ENCODE peak calls at places on chromosomes 4 and X, in five cellular contexts. One of them, this sample, is unnamed.

GRCh38 chr4:109574443-109574850 is 14.4 kb downstream of the MCUB start:
- DNase-seq in H1: no peak
- DNase-seq in breast epithelium: no peak
- DNase-seq in stomach: no peak
- DNase-seq in suprapubic skin: no peak
- DNase-seq in this sample: no peak

GRCh38 chrX:68820476-68821110 is 8.2 kb upstream of the EFNB1 start:
- DNase-seq in breast epithelium: no peak
- DNase-seq in stomach: no peak
- DNase-seq in suprapubic skin: no peak
- DNase-seq in H1: no peak
- DNase-seq in this sample: no peak

GRCh38 chr4:159171287-159171686 is 68.4 kb downstream of the RAPGEF2 start:
- DNase-seq in suprapubic skin: no peak
- DNase-seq in stomach: no peak
- DNase-seq in breast epithelium: no peak
- DNase-seq in H1: no peak
- DNase-seq in this sample: no peak

GRCh38 chrX:81957900-81958545 is 756.1 kb downstream of the SH3BGRL start:
- DNase-seq in suprapubic skin: no peak
- DNase-seq in H1: no peak
- DNase-seq in breast epithelium: no peak
- DNase-seq in stomach: no peak
- DNase-seq in this sample: no peak

GRCh38 chr4:147498031-147498700 is 17.3 kb downstream of the EDNRA start:
- DNase-seq in H1: no peak
- DNase-seq in breast epithelium: no peak
- DNase-seq in suprapubic skin: no peak
- DNase-seq in stomach: no peak
- DNase-seq in this sample: no peak

GRCh38 chrX:12814434-12814833 is 23.2 kb downstream of the PRPS2 start:
- DNase-seq in suprapubic skin: no peak
- DNase-seq in stomach: peak; percentile 36
- DNase-seq in H1: no peak
- DNase-seq in breast epithelium: no peak
- DNase-seq in this sample: peak; percentile 13

GRCh38 chr4:125773502-125773901 is 458.7 kb downstream of the FAT4 start:
- DNase-seq in stomach: no peak
- DNase-seq in suprapubic skin: no peak
- DNase-seq in H1: no peak
- DNase-seq in breast epithelium: no peak
- DNase-seq in this sample: no peak

GRCh38 chr4:126215759-126216158 is 901.0 kb downstream of the FAT4 start:
- DNase-seq in H1: no peak
- DNase-seq in breast epithelium: no peak
- DNase-seq in suprapubic skin: no peak
- DNase-seq in stomach: no peak
- DNase-seq in this sample: no peak

GRCh38 chrX:106707771-106708454 is 18.6 kb upstream of the RNF128 start:
- DNase-seq in stomach: no peak
- DNase-seq in breast epithelium: no peak
- DNase-seq in H1: no peak
- DNase-seq in suprapubic skin: no peak
- DNase-seq in this sample: no peak

GRCh38 chr4:20356565-20356964 is 104.9 kb downstream of the SLIT2 start:
- DNase-seq in suprapubic skin: no peak
- DNase-seq in breast epithelium: no peak
- DNase-seq in H1: no peak
- DNase-seq in stomach: no peak
- DNase-seq in this sample: no peak

GRCh38 chr4:2861631-2862436 is 18.2 kb downstream of the ADD1 start:
- DNase-seq in suprapubic skin: no peak
- DNase-seq in stomach: no peak
- DNase-seq in H1: no peak
- DNase-seq in breast epithelium: no peak
- DNase-seq in this sample: no peak

DNA sequence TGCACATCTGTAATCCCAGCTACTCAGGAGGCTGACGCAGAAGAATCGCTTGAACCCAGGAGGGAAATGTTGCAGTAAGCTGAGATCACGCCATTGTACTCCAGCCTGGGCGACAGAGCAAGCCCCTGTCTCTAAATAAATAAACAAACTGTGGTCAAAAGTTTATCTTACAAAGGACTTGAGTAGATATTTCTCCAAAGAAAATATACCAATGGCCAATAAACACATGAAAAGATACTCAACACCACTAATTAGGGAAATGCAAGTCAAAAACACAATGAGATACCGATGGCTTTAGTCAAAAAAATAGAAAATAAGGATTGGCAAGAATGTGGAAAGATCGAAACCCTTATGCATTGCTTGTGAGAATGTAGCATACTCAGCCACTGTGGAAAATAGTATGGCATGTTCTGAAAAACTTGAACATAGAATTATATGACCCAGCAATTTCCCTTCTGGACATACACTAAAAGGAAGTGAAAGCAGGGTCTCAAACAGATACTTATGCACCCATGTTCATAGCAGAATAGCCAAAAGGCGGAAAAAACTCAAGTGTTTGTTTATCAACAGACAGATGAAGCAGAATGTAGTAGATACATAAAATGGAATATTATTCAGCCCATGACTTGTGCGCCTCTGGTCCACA is 2.0 kb upstream of the CFAP97 start:
- DNase-seq in breast epithelium: no peak
- DNase-seq in H1: no peak
- DNase-seq in suprapubic skin: no peak
- DNase-seq in stomach: no peak
- DNase-seq in this sample: no peak
- H3K4me1 ChIP-seq in breast epithelium: peaks cover under 1% of the 10 kb centered on the region
- H3K4me1 ChIP-seq in H1: peaks cover 10% of the 10 kb centered on the region
- H3K4me1 ChIP-seq in suprapubic skin: peaks cover 34% of the 10 kb centered on the region
- H3K4me1 ChIP-seq in stomach: peaks cover 43% of the 10 kb centered on the region
- H3K4me1 ChIP-seq in this sample: peaks cover 3% of the 10 kb centered on the region

GRCh38 chr4:49044270-49044669 is 58.2 kb downstream of the CWH43 start:
- DNase-seq in breast epithelium: no peak
- DNase-seq in suprapubic skin: no peak
- DNase-seq in H1: no peak
- DNase-seq in stomach: no peak
- DNase-seq in this sample: no peak
- H3K27me3 ChIP-seq in breast epithelium: no peaks in the 10 kb centered on the region
- H3K27me3 ChIP-seq in suprapubic skin: no peaks in the 10 kb centered on the region
- H3K27me3 ChIP-seq in H1: no peaks in the 10 kb centered on the region
- H3K27me3 ChIP-seq in stomach: no peaks in the 10 kb centered on the region
- H3K27me3 ChIP-seq in this sample: no peaks in the 10 kb centered on the region

GRCh38 chr4:122759639-122760310 is 27.3 kb downstream of the BBS12 start:
- DNase-seq in breast epithelium: no peak
- DNase-seq in H1: no peak
- DNase-seq in suprapubic skin: no peak
- DNase-seq in stomach: no peak
- DNase-seq in this sample: no peak

GRCh38 chr4:122762966-122763716 is 30.6 kb downstream of the BBS12 start:
- DNase-seq in H1: no peak
- DNase-seq in stomach: no peak
- DNase-seq in suprapubic skin: no peak
- DNase-seq in breast epithelium: no peak
- DNase-seq in this sample: no peak

GRCh38 chr4:122755675-122756074 is 23.2 kb downstream of the BBS12 start:
- DNase-seq in stomach: no peak
- DNase-seq in H1: no peak
- DNase-seq in breast epithelium: no peak
- DNase-seq in suprapubic skin: no peak
- DNase-seq in this sample: no peak

GRCh38 chr4:122762520-122762919 is 30.0 kb downstream of the BBS12 start:
- DNase-seq in stomach: no peak
- DNase-seq in suprapubic skin: no peak
- DNase-seq in breast epithelium: no peak
- DNase-seq in H1: no peak
- DNase-seq in this sample: no peak

DNA sequence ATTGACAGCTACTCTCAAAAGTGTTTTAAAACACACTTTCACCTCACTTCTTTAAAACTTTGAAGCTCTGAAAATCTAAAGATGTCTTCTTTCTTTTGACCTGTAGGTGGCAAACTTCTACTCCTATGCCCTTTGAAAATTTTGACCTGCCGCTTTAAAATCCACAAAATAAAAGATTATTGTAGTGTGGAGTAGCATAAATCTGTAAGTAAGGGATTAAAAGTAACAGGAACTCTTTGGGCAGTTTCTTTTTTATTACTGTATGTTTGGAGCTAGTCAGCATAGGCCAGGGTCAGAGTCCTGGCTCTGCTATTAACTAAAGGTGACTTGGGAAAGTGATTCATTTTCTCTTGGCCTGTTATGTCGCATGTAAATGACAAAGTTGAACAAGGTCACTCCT is 25.5 kb downstream of the BBS12 start:
- DNase-seq in suprapubic skin: no peak
- DNase-seq in H1: no peak
- DNase-seq in breast epithelium: no peak
- DNase-seq in stomach: no peak
- DNase-seq in this sample: no peak
- TF ChIP-seq POLR2AphosphoS5 in suprapubic skin: no peak
- TF ChIP-seq POLR2AphosphoS5 in H1: no peak
- TF ChIP-seq POLR2AphosphoS5 in breast epithelium: no peak
- TF ChIP-seq POLR2AphosphoS5 in stomach: no peak
- TF ChIP-seq POLR2AphosphoS5 in this sample: no peak

GRCh38 chr4:113961322-113961698 is 18.1 kb downstream of the ARSJ start:
- DNase-seq in breast epithelium: no peak
- DNase-seq in stomach: no peak
- DNase-seq in suprapubic skin: no peak
- DNase-seq in H1: no peak
- DNase-seq in this sample: no peak
- H3K4me1 ChIP-seq in breast epithelium: no peaks in the 10 kb centered on the region
- H3K4me1 ChIP-seq in stomach: peaks cover 48% of the 10 kb centered on the region
- H3K4me1 ChIP-seq in suprapubic skin: peaks cover 7% of the 10 kb centered on the region
- H3K4me1 ChIP-seq in H1: peaks cover 2% of the 10 kb centered on the region
- H3K4me1 ChIP-seq in this sample: no peaks in the 10 kb centered on the region

DNA sequence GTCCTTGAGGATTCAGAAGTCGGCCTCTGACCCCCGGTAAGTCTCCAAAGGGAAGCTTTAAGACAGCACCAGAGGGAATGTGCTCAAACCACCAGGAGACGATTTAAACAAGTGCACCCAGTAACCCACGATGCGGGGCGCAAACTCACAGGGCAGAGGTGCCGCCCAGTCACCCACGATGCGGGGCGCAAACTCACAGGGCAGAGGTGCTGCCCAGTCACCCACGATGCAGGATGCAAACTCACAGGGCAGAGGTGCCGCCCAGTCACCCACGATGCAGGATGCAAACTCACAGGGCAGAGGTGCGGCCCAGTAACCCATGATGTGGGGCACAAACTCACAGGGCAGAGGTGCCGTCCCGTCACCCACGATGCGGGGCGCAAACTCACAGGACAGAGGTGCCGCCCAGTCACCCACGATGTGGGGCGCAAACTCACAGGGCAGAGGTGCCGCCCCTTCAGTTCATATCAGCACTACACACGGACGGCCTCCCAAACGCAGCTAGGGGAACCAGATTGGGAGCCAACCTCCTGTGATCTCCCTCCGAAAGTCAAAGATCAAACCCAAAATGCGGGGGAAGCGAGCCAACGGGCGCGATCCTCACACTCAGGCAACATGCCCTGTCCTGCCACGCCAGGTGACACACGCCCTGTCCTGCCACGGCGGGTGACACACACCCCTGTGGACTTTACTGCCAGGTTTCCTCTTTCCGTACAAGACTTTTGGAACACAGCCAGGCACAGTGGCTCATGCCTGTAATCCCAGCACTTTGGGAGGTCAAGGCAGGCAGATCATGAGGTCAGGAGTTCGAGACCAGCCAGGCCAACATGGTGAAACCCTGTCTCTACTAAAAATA is 11.3 kb downstream of the PPP2R3B start:
- DNase-seq in H1: no peak
- DNase-seq in suprapubic skin: no peak
- DNase-seq in stomach: no peak
- DNase-seq in breast epithelium: no peak
- DNase-seq in this sample: no peak
- H3K27me3 ChIP-seq in H1: no peaks in the 10 kb centered on the region
- H3K27me3 ChIP-seq in suprapubic skin: peaks cover 29% of the 10 kb centered on the region
- H3K27me3 ChIP-seq in stomach: no peaks in the 10 kb centered on the region
- H3K27me3 ChIP-seq in breast epithelium: no peaks in the 10 kb centered on the region
- H3K27me3 ChIP-seq in this sample: no peaks in the 10 kb centered on the region

GRCh38 chr4:17812125-17812524 is 1.3 kb downstream of the NCAPG start:
- DNase-seq in H1: no peak
- DNase-seq in stomach: no peak
- DNase-seq in breast epithelium: no peak
- DNase-seq in suprapubic skin: no peak
- DNase-seq in this sample: no peak
- TF ChIP-seq POLR2AphosphoS5 in H1: no peak
- TF ChIP-seq POLR2AphosphoS5 in stomach: no peak
- TF ChIP-seq POLR2AphosphoS5 in breast epithelium: no peak
- TF ChIP-seq POLR2AphosphoS5 in suprapubic skin: no peak
- TF ChIP-seq POLR2AphosphoS5 in this sample: no peak

DNA sequence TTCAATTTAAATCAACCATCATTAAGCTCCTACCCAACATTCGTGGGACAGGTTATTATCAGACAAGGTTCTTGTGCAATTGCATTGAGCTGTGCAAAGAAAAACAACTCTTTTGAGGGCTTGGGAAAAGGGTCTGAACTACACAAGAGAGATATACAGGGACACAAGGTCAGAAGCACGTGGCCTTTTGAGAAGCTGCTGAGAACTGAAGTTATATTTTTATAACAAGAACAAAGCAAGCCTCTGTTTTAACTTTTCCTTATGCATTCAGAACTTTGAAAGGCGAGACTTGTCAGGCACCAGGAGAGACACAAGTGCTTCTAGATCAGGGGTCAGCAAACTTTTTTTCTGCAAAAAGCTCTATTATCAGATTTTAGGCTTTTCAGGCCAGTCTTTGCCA is 274.8 kb upstream of the VCX start:
- DNase-seq in suprapubic skin: no peak
- DNase-seq in breast epithelium: no peak
- DNase-seq in H1: no peak
- DNase-seq in stomach: no peak
- DNase-seq in this sample: no peak
- H3K4me1 ChIP-seq in suprapubic skin: no peaks in the 10 kb centered on the region
- H3K4me1 ChIP-seq in breast epithelium: no peaks in the 10 kb centered on the region
- H3K4me1 ChIP-seq in H1: no peaks in the 10 kb centered on the region
- H3K4me1 ChIP-seq in stomach: no peaks in the 10 kb centered on the region
- H3K4me1 ChIP-seq in this sample: no peaks in the 10 kb centered on the region